ENCODE peak calls at places on chromosomes 1 and 21, in nine cellular contexts. J is AG10803; B is CD8-positive, alpha-beta T cell; R is astrocyte of the spinal cord; T is dorsolateral prefrontal cortex; F is nephron progenitor cell; Q is tibial artery; U is astrocyte of the cerebellum; H is endodermal cell. Y is an unnamed sample.

GRCh38 chr1:23384312-23385058 is 14.8 kb upstream of the ZNF436 start:
- DNase-seq in J (peak), B (no peak), R (peak), T (no peak), F (no peak), Q (no peak), U (no peak), H (peak), Y (no peak)

GRCh38 chr1:151946366-151946764 is 37.1 kb upstream of the THEM4 start:
- DNase-seq in J (peak), B (no peak), R (no peak), T (no peak), F (no peak), Q (no peak), U (no peak), H (no peak), Y (no peak)

GRCh38 chr1:201562257-201562656 is 23.3 kb downstream of the NAV1 start:
- DNase-seq in J (peak), B (no peak), R (peak), T (no peak), F (peak), Q (no peak), U (no peak), H (no peak), Y (no peak)

GRCh38 chr21:31777857-31778256 is 45.9 kb upstream of the SCAF4 start:
- DNase-seq in J (no peak), B (no peak), R (no peak), T (no peak), F (no peak), Q (no peak), U (no peak), H (no peak), Y (no peak)

GRCh38 chr1:215637041-215637573 is 70.0 kb downstream of the KCTD3 start:
- DNase-seq in J (peak), B (no peak), R (peak), T (no peak), F (no peak), Q (peak), U (peak), H (no peak), Y (no peak)

GRCh38 chr1:12231276-12231595 is 1.4 kb downstream of the VPS13D start:
- DNase-seq in J (peak), B (no peak), R (no peak), T (no peak), F (no peak), Q (no peak), U (no peak), H (no peak), Y (no peak)

GRCh38 chr1:164337885-164338284 is 221.1 kb upstream of the PBX1 start:
- DNase-seq in J (no peak), B (no peak), R (no peak), T (no peak), F (no peak), Q (no peak), U (no peak), H (no peak), Y (no peak)

GRCh38 chr1:68230901-68231626 is 1.3 kb downstream of the WLS start:
- DNase-seq in J (no peak), B (no peak), R (no peak), T (peak), F (peak), Q (peak), U (no peak), H (peak), Y (peak)

GRCh38 chr1:18899363-18900049 is 2.8 kb downstream of the ALDH4A1 start:
- DNase-seq in J (no peak), B (no peak), R (no peak), T (no peak), F (no peak), Q (no peak), U (no peak), H (no peak), Y (no peak)

GRCh38 chr1:39326836-39327235 is 122.3 kb downstream of the MACF1 start:
- DNase-seq in J (no peak), B (no peak), R (no peak), T (no peak), F (no peak), Q (no peak), U (no peak), H (no peak), Y (no peak)

GRCh38 chr21:41824466-41825207 is 54.5 kb downstream of the PRDM15 start:
- DNase-seq in J (no peak), B (no peak), R (no peak), T (no peak), F (no peak), Q (peak), U (no peak), H (no peak), Y (no peak)

GRCh38 chr1:23923592-23924495 is 10.7 kb upstream of the CNR2 start:
- DNase-seq in J (peak), B (no peak), R (no peak), T (no peak), F (no peak), Q (peak), U (no peak), H (no peak), Y (no peak)

GRCh38 chr1:20281801-20282200 is 8.9 kb upstream of the VWA5B1 start:
- DNase-seq in J (peak), B (no peak), R (no peak), T (no peak), F (no peak), Q (no peak), U (no peak), H (no peak), Y (no peak)

GRCh38 chr1:25623007-25623406 is 6.4 kb downstream of the MAN1C1 start:
- DNase-seq in J (no peak), B (no peak), R (no peak), T (no peak), F (no peak), Q (no peak), U (no peak), H (no peak), Y (no peak)

GRCh38 chr1:204127597-204128242 is 24.1 kb downstream of the ETNK2 start:
- DNase-seq in J (peak), B (no peak), R (peak), T (peak), F (peak), Q (peak), U (peak), H (peak), Y (peak)

GRCh38 chr1:191831572-191831971 is 326.7 kb upstream of the RGS18 start:
- DNase-seq in J (no peak), B (no peak), R (peak), T (no peak), F (no peak), Q (no peak), U (no peak), H (no peak), Y (no peak)

GRCh38 chr1:9630331-9631081 is 21.0 kb upstream of the PIK3CD start:
- DNase-seq in J (no peak), B (peak), R (no peak), T (no peak), F (no peak), Q (no peak), U (no peak), H (no peak), Y (no peak)
- TF ChIP-seq CTCF in J (no peak), B (no peak), R (no peak), T (no peak), F (no peak), Q (no peak), U (no peak), H (no peak), Y (no peak)

DNA sequence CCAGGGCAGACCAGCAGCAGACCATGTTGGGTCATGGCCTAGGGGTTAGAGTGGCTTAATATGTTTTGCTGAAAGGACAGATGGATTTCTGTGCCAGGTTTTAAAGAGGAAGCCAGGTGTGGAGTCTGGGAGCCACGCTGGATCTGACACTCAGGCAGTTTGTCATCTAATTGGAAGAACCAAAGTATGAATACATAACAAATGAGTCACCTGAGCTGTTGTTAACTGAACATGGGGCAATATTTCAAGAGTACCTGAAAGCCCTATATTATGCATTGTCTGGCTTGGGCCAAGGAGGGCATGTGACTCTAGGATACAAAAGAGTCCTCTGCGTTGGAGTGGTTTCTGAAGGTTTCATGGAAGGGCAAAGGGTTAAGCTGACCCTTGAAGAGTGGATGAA is 70.6 kb downstream of the LMO4 start:
- DNase-seq in J (no peak), B (no peak), R (no peak), T (no peak), F (no peak), Q (no peak), U (no peak), H (no peak), Y (no peak)
- TF ChIP-seq CTCF in J (no peak), B (no peak), R (no peak), T (no peak), F (no peak), Q (no peak), U (no peak), H (no peak), Y (no peak)

DNA sequence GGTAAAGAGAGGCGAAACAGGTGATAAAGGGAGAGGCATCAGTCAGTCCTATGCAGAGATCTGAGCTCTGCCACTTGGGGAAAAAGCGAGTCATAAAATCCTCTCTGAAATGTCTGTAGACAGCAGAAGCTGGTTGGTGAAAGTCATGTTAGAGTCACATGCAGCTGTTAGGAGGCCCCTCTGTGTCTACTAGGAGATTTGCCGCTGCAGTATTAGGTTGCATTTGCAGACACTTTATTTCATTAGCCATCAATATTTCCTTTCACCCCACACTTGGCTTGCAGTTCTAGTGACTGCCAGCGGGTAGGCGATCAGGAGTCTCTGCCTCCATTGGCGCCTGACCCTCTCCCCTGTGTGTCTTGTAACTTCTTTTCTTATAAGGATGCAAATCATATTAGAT is 16.2 kb downstream of the ATP1A4 start:
- DNase-seq in J (no peak), B (no peak), R (no peak), T (no peak), F (no peak), Q (no peak), U (no peak), H (no peak), Y (no peak)
- TF ChIP-seq CTCF in J (no peak), B (no peak), R (no peak), T (no peak), F (no peak), Q (no peak), U (no peak), H (peak), Y (no peak)

GRCh38 chr1:224939844-224940425 is 10.5 kb downstream of the DNAH14 start:
- DNase-seq in J (no peak), B (no peak), R (peak), T (no peak), F (no peak), Q (no peak), U (no peak), H (no peak), Y (no peak)
- TF ChIP-seq CTCF in J (no peak), B (no peak), R (no peak), T (no peak), F (no peak), Q (no peak), U (no peak), H (no peak), Y (no peak)

GRCh38 chr1:31959521-31959920 is 21.4 kb upstream of the PTP4A2 start:
- DNase-seq in J (no peak), B (no peak), R (no peak), T (no peak), F (no peak), Q (no peak), U (no peak), H (no peak), Y (no peak)

GRCh38 chr1:31952825-31953220 is 14.7 kb upstream of the PTP4A2 start:
- DNase-seq in J (no peak), B (no peak), R (no peak), T (no peak), F (no peak), Q (no peak), U (no peak), H (no peak), Y (no peak)

GRCh38 chr1:31957701-31958674 is 19.8 kb upstream of the PTP4A2 start:
- DNase-seq in J (no peak), B (no peak), R (no peak), T (no peak), F (no peak), Q (no peak), U (no peak), H (no peak), Y (no peak)

GRCh38 chr1:31954607-31955283 is 16.6 kb upstream of the PTP4A2 start:
- DNase-seq in J (peak), B (no peak), R (peak), T (peak), F (no peak), Q (peak), U (peak), H (peak), Y (no peak)

GRCh38 chr1:31955917-31956736 is 18.0 kb upstream of the PTP4A2 start:
- DNase-seq in J (peak), B (peak), R (peak), T (peak), F (no peak), Q (peak), U (peak), H (peak), Y (peak)
- TF ChIP-seq CTCF in J (peak), B (no peak), R (peak), T (no peak), F (no peak), Q (peak), U (peak), H (peak), Y (no peak)

GRCh38 chr1:183578846-183579245 is 11.4 kb downstream of the NCF2 start:
- DNase-seq in J (peak), B (no peak), R (no peak), T (no peak), F (no peak), Q (no peak), U (no peak), H (peak), Y (no peak)

GRCh38 chr1:183575606-183576005 is 14.7 kb downstream of the NCF2 start:
- DNase-seq in J (no peak), B (no peak), R (no peak), T (no peak), F (no peak), Q (no peak), U (no peak), H (no peak), Y (no peak)

GRCh38 chr1:183577897-183578470 is 12.3 kb downstream of the NCF2 start:
- DNase-seq in J (no peak), B (no peak), R (no peak), T (no peak), F (no peak), Q (no peak), U (no peak), H (peak), Y (no peak)

GRCh38 chr1:183580281-183580682 is 10.0 kb downstream of the NCF2 start:
- DNase-seq in J (peak), B (no peak), R (no peak), T (no peak), F (peak), Q (no peak), U (no peak), H (peak), Y (peak)

DNA sequence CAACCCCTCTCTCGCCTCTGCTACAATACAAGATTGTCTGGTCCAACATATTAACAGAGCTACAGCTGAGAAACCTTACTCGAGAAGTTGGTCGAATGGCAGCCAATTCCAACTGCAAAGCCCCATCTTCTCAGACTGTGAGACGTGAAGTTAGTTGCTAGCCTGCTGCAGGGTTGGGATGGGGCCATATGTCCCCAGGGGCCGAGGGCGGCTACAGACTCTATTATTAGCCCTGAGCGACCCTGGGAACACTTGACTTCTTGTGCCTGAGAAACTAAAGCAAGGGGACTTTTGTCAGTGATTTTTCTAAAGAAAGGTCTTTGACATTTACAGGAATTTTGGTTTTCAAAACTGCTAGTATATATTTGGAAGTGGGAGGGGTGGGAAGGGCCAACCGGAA is 13.7 kb downstream of the NCF2 start:
- DNase-seq in J (no peak), B (no peak), R (no peak), T (no peak), F (no peak), Q (no peak), U (no peak), H (peak), Y (no peak)
- TF ChIP-seq CTCF in J (no peak), B (no peak), R (no peak), T (no peak), F (no peak), Q (no peak), U (no peak), H (no peak), Y (no peak)

GRCh38 chr1:41795205-41795762 is 123.4 kb downstream of the HIVEP3 start:
- DNase-seq in J (peak), B (no peak), R (peak), T (no peak), F (no peak), Q (no peak), U (peak), H (no peak), Y (no peak)
- TF ChIP-seq CTCF in J (peak), B (no peak), R (peak), T (no peak), F (no peak), Q (no peak), U (peak), H (peak), Y (peak)

GRCh38 chr1:56563568-56563967 is 15.8 kb downstream of the PLPP3 start:
- DNase-seq in J (no peak), B (no peak), R (no peak), T (no peak), F (no peak), Q (no peak), U (no peak), H (no peak), Y (no peak)

GRCh38 chr1:56566994-56567393 is 12.4 kb downstream of the PLPP3 start:
- DNase-seq in J (no peak), B (no peak), R (peak), T (no peak), F (no peak), Q (no peak), U (peak), H (peak), Y (no peak)

GRCh38 chr1:56566040-56566774 is 13.2 kb downstream of the PLPP3 start:
- DNase-seq in J (no peak), B (no peak), R (no peak), T (no peak), F (no peak), Q (no peak), U (no peak), H (peak), Y (no peak)

GRCh38 chr1:56563045-56563444 is 16.3 kb downstream of the PLPP3 start:
- DNase-seq in J (no peak), B (no peak), R (no peak), T (no peak), F (no peak), Q (no peak), U (no peak), H (no peak), Y (no peak)

DNA sequence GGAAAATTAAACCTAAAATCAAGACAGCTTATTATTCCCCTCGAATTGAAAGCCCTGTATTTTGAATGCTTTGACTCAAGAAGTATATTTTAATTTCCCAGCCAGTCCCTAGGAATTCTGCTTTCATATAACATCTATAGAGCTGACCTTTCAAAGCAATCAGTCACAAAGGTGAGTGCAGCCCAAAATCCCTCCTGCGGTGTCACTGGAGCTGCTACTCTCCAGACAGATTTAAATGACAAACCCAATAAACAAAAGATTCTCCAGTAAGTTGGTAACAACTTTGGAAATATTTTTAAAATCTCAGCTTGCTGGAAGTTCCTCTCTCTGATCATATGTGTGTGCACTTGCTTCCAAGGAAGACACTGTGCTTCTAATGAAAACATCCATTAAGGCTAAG is 14.7 kb downstream of the PLPP3 start:
- DNase-seq in J (no peak), B (no peak), R (no peak), T (no peak), F (no peak), Q (no peak), U (no peak), H (peak), Y (no peak)
- TF ChIP-seq CTCF in J (no peak), B (no peak), R (no peak), T (no peak), F (no peak), Q (no peak), U (no peak), H (no peak), Y (no peak)

Y was measured in endothelial cell.